ENCODE peak calls at places on chromosomes 3 and 15, in nine cellular contexts. One of them, this sample, is unnamed.

GRCh38 chr3:122619040-122619439 is 41.6 kb downstream of the PARP15 start:
- DNase-seq in activated B cell treated with CpG ODN at 0.5 μM for 24 hours: no peak
- DNase-seq in brain microvascular endothelial cell: no peak
- DNase-seq in hepatocyte: no peak
- DNase-seq in PC-9: no peak
- DNase-seq in right atrium auricular region: no peak
- DNase-seq in choroid plexus epithelial cell: no peak
- DNase-seq in colonic mucosa: no peak
- DNase-seq in B cell: no peak
- DNase-seq in this sample: no peak

GRCh38 chr3:48592519-48593087 is 2.5 kb downstream of the COL7A1 start:
- DNase-seq in hepatocyte: no peak
- DNase-seq in PC-9: no peak
- DNase-seq in brain microvascular endothelial cell: no peak
- DNase-seq in activated B cell treated with CpG ODN at 0.5 μM for 24 hours: no peak
- DNase-seq in colonic mucosa: no peak
- DNase-seq in B cell: no peak
- DNase-seq in right atrium auricular region: no peak
- DNase-seq in choroid plexus epithelial cell: no peak
- DNase-seq in this sample: no peak

GRCh38 chr3:52494446-52494845 is 692 bp upstream of the STAB1 start:
- DNase-seq in PC-9: no peak
- DNase-seq in colonic mucosa: no peak
- DNase-seq in B cell: no peak
- DNase-seq in choroid plexus epithelial cell: no peak
- DNase-seq in hepatocyte: no peak
- DNase-seq in right atrium auricular region: no peak
- DNase-seq in brain microvascular endothelial cell: no peak
- DNase-seq in activated B cell treated with CpG ODN at 0.5 μM for 24 hours: no peak
- DNase-seq in this sample: no peak

GRCh38 chr15:101062471-101063171 is 143.5 kb downstream of the LRRK1 start:
- DNase-seq in right atrium auricular region: no peak
- DNase-seq in activated B cell treated with CpG ODN at 0.5 μM for 24 hours: peak; percentile 24
- DNase-seq in brain microvascular endothelial cell: no peak
- DNase-seq in choroid plexus epithelial cell: no peak
- DNase-seq in B cell: peak; percentile 70
- DNase-seq in hepatocyte: no peak
- DNase-seq in colonic mucosa: no peak
- DNase-seq in PC-9: no peak
- DNase-seq in this sample: no peak

GRCh38 chr3:85304360-85304964 is 345.7 kb downstream of the CADM2 start:
- DNase-seq in PC-9: no peak
- DNase-seq in activated B cell treated with CpG ODN at 0.5 μM for 24 hours: no peak
- DNase-seq in brain microvascular endothelial cell: no peak
- DNase-seq in choroid plexus epithelial cell: peak; percentile 22
- DNase-seq in right atrium auricular region: no peak
- DNase-seq in hepatocyte: peak; percentile 8
- DNase-seq in colonic mucosa: no peak
- DNase-seq in B cell: no peak
- DNase-seq in this sample: no peak

GRCh38 chr3:108175352-108175751 is 46.9 kb downstream of the IFT57 start:
- DNase-seq in PC-9: no peak
- DNase-seq in hepatocyte: no peak
- DNase-seq in brain microvascular endothelial cell: no peak
- DNase-seq in B cell: no peak
- DNase-seq in right atrium auricular region: no peak
- DNase-seq in activated B cell treated with CpG ODN at 0.5 μM for 24 hours: no peak
- DNase-seq in colonic mucosa: no peak
- DNase-seq in choroid plexus epithelial cell: peak; percentile 7
- DNase-seq in this sample: no peak

GRCh38 chr15:29669823-29670222 is 152.4 kb downstream of the TJP1 start:
- DNase-seq in colonic mucosa: no peak
- DNase-seq in brain microvascular endothelial cell: peak; percentile 55
- DNase-seq in activated B cell treated with CpG ODN at 0.5 μM for 24 hours: no peak
- DNase-seq in hepatocyte: no peak
- DNase-seq in B cell: no peak
- DNase-seq in right atrium auricular region: no peak
- DNase-seq in choroid plexus epithelial cell: peak; percentile 40
- DNase-seq in PC-9: peak; percentile 24
- DNase-seq in this sample: no peak

GRCh38 chr15:90959894-90960293 is 5.2 kb downstream of the RCCD1 start:
- DNase-seq in right atrium auricular region: no peak
- DNase-seq in PC-9: no peak
- DNase-seq in activated B cell treated with CpG ODN at 0.5 μM for 24 hours: no peak
- DNase-seq in brain microvascular endothelial cell: no peak
- DNase-seq in choroid plexus epithelial cell: no peak
- DNase-seq in hepatocyte: no peak
- DNase-seq in B cell: no peak
- DNase-seq in colonic mucosa: no peak
- DNase-seq in this sample: no peak

GRCh38 chr3:169365993-169366915 is 297.3 kb downstream of the MECOM start:
- DNase-seq in right atrium auricular region: no peak
- DNase-seq in activated B cell treated with CpG ODN at 0.5 μM for 24 hours: no peak
- DNase-seq in colonic mucosa: no peak
- DNase-seq in choroid plexus epithelial cell: no peak
- DNase-seq in PC-9: peak; percentile 47
- DNase-seq in brain microvascular endothelial cell: no peak
- DNase-seq in B cell: no peak
- DNase-seq in hepatocyte: no peak
- DNase-seq in this sample: no peak

GRCh38 chr3:195860456-195860855 is 47.9 kb downstream of the TNK2 start:
- DNase-seq in colonic mucosa: no peak
- DNase-seq in brain microvascular endothelial cell: no peak
- DNase-seq in activated B cell treated with CpG ODN at 0.5 μM for 24 hours: no peak
- DNase-seq in choroid plexus epithelial cell: no peak
- DNase-seq in PC-9: no peak
- DNase-seq in hepatocyte: no peak
- DNase-seq in B cell: no peak
- DNase-seq in right atrium auricular region: no peak
- DNase-seq in this sample: no peak

GRCh38 chr3:17431477-17432045 is 310.9 kb downstream of the TBC1D5 start:
- DNase-seq in colonic mucosa: no peak
- DNase-seq in brain microvascular endothelial cell: no peak
- DNase-seq in activated B cell treated with CpG ODN at 0.5 μM for 24 hours: no peak
- DNase-seq in right atrium auricular region: no peak
- DNase-seq in PC-9: no peak
- DNase-seq in hepatocyte: no peak
- DNase-seq in B cell: no peak
- DNase-seq in choroid plexus epithelial cell: no peak
- DNase-seq in this sample: no peak

GRCh38 chr3:183991403-183991802 is 26.3 kb downstream of the ABCC5 start:
- DNase-seq in right atrium auricular region: no peak
- DNase-seq in brain microvascular endothelial cell: no peak
- DNase-seq in choroid plexus epithelial cell: no peak
- DNase-seq in activated B cell treated with CpG ODN at 0.5 μM for 24 hours: no peak
- DNase-seq in PC-9: no peak
- DNase-seq in hepatocyte: no peak
- DNase-seq in B cell: no peak
- DNase-seq in colonic mucosa: no peak
- DNase-seq in this sample: no peak

GRCh38 chr15:94125698-94126097 is 105.7 kb upstream of the MCTP2 start:
- DNase-seq in activated B cell treated with CpG ODN at 0.5 μM for 24 hours: no peak
- DNase-seq in right atrium auricular region: no peak
- DNase-seq in brain microvascular endothelial cell: no peak
- DNase-seq in colonic mucosa: no peak
- DNase-seq in choroid plexus epithelial cell: no peak
- DNase-seq in PC-9: no peak
- DNase-seq in hepatocyte: no peak
- DNase-seq in B cell: no peak
- DNase-seq in this sample: no peak

GRCh38 chr3:23942546-23942945 is 2.5 kb upstream of the NR1D2 start:
- DNase-seq in hepatocyte: no peak
- DNase-seq in activated B cell treated with CpG ODN at 0.5 μM for 24 hours: no peak
- DNase-seq in PC-9: no peak
- DNase-seq in right atrium auricular region: no peak
- DNase-seq in B cell: no peak
- DNase-seq in brain microvascular endothelial cell: no peak
- DNase-seq in colonic mucosa: no peak
- DNase-seq in choroid plexus epithelial cell: no peak
- DNase-seq in this sample: no peak

GRCh38 chr3:127082066-127082465 is 99.2 kb downstream of the PLXNA1 start:
- DNase-seq in B cell: no peak
- DNase-seq in PC-9: no peak
- DNase-seq in activated B cell treated with CpG ODN at 0.5 μM for 24 hours: no peak
- DNase-seq in right atrium auricular region: no peak
- DNase-seq in choroid plexus epithelial cell: no peak
- DNase-seq in hepatocyte: no peak
- DNase-seq in brain microvascular endothelial cell: no peak
- DNase-seq in colonic mucosa: no peak
- DNase-seq in this sample: no peak

GRCh38 chr3:187694801-187695200 is 7.6 kb downstream of the RTP2 start:
- DNase-seq in activated B cell treated with CpG ODN at 0.5 μM for 24 hours: no peak
- DNase-seq in PC-9: no peak
- DNase-seq in B cell: no peak
- DNase-seq in brain microvascular endothelial cell: peak; percentile 72
- DNase-seq in hepatocyte: no peak
- DNase-seq in right atrium auricular region: no peak
- DNase-seq in choroid plexus epithelial cell: peak; percentile 47
- DNase-seq in colonic mucosa: no peak
- DNase-seq in this sample: no peak

GRCh38 chr3:161197855-161198836 is 23.0 kb upstream of the NMD3 start:
- DNase-seq in B cell: no peak
- DNase-seq in brain microvascular endothelial cell: no peak
- DNase-seq in right atrium auricular region: no peak
- DNase-seq in activated B cell treated with CpG ODN at 0.5 μM for 24 hours: no peak
- DNase-seq in colonic mucosa: no peak
- DNase-seq in choroid plexus epithelial cell: no peak
- DNase-seq in hepatocyte: no peak
- DNase-seq in PC-9: no peak
- DNase-seq in this sample: no peak

GRCh38 chr3:61357902-61358301 is 106.7 kb upstream of the FHIT start:
- DNase-seq in hepatocyte: no peak
- DNase-seq in B cell: no peak
- DNase-seq in PC-9: no peak
- DNase-seq in choroid plexus epithelial cell: no peak
- DNase-seq in colonic mucosa: no peak
- DNase-seq in activated B cell treated with CpG ODN at 0.5 μM for 24 hours: no peak
- DNase-seq in right atrium auricular region: no peak
- DNase-seq in brain microvascular endothelial cell: no peak
- DNase-seq in this sample: no peak

GRCh38 chr15:38461089-38461833 is 7.3 kb downstream of the FAM98B start:
- DNase-seq in PC-9: no peak
- DNase-seq in choroid plexus epithelial cell: peak; percentile 60
- DNase-seq in colonic mucosa: no peak
- DNase-seq in right atrium auricular region: no peak
- DNase-seq in hepatocyte: no peak
- DNase-seq in activated B cell treated with CpG ODN at 0.5 μM for 24 hours: no peak
- DNase-seq in B cell: no peak
- DNase-seq in brain microvascular endothelial cell: peak; percentile 41
- DNase-seq in this sample: no peak

GRCh38 chr3:41200669-41201021 is 1.3 kb downstream of the CTNNB1 start:
- DNase-seq in choroid plexus epithelial cell: peak; percentile 88
- DNase-seq in activated B cell treated with CpG ODN at 0.5 μM for 24 hours: no peak
- DNase-seq in hepatocyte: peak; percentile 39
- DNase-seq in right atrium auricular region: no peak
- DNase-seq in colonic mucosa: peak; percentile 41
- DNase-seq in B cell: peak; percentile 26
- DNase-seq in PC-9: peak; percentile 6
- DNase-seq in brain microvascular endothelial cell: peak; percentile 72
- DNase-seq in this sample: peak; percentile 49

GRCh38 chr3:9399746-9400145 is 2.3 kb downstream of the SETD5 start:
- DNase-seq in activated B cell treated with CpG ODN at 0.5 μM for 24 hours: no peak
- DNase-seq in B cell: no peak
- DNase-seq in right atrium auricular region: peak; percentile 84
- DNase-seq in brain microvascular endothelial cell: peak; percentile 94
- DNase-seq in colonic mucosa: peak; percentile 69
- DNase-seq in choroid plexus epithelial cell: peak; percentile 98
- DNase-seq in PC-9: peak; percentile 47
- DNase-seq in hepatocyte: peak; percentile 92
- DNase-seq in this sample: no peak
- TF ChIP-seq CTCF in activated B cell treated with CpG ODN at 0.5 μM for 24 hours: no peak
- TF ChIP-seq CTCF in B cell: no peak
- TF ChIP-seq CTCF in right atrium auricular region: peak; percentile 25
- TF ChIP-seq CTCF in brain microvascular endothelial cell: peak; percentile 42
- TF ChIP-seq CTCF in colonic mucosa: no peak
- TF ChIP-seq CTCF in choroid plexus epithelial cell: peak; percentile 47
- TF ChIP-seq CTCF in PC-9: no peak
- TF ChIP-seq CTCF in hepatocyte: no peak
- TF ChIP-seq CTCF in this sample: no peak

GRCh38 chr3:14389133-14390115 is 13.0 kb upstream of the SLC6A6 start:
- DNase-seq in right atrium auricular region: no peak
- DNase-seq in colonic mucosa: no peak
- DNase-seq in activated B cell treated with CpG ODN at 0.5 μM for 24 hours: no peak
- DNase-seq in PC-9: no peak
- DNase-seq in B cell: no peak
- DNase-seq in hepatocyte: no peak
- DNase-seq in choroid plexus epithelial cell: no peak
- DNase-seq in brain microvascular endothelial cell: no peak
- DNase-seq in this sample: no peak
- TF ChIP-seq CTCF in right atrium auricular region: no peak
- TF ChIP-seq CTCF in colonic mucosa: no peak
- TF ChIP-seq CTCF in activated B cell treated with CpG ODN at 0.5 μM for 24 hours: no peak
- TF ChIP-seq CTCF in PC-9: no peak
- TF ChIP-seq CTCF in B cell: no peak
- TF ChIP-seq CTCF in hepatocyte: no peak
- TF ChIP-seq CTCF in choroid plexus epithelial cell: no peak
- TF ChIP-seq CTCF in brain microvascular endothelial cell: no peak
- TF ChIP-seq CTCF in this sample: no peak

DNA sequence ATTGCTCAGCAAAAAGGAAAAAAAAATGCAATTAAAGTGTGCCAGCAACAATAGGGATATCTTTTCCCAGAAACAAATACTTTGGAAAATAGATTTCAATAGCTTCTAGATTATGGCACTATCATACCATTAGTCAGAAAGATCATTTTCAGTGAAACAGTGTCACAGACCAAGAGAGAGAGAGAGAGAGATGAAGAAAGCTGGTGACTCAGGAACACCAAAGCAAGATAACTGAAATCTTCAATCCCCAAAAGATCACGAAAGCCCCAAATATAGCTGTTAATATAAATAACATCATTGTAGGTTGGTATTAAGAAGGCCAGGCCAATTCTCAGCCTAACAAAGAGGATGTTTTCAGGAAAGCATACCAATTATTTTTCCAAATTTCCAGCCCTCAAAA is 57.4 kb downstream of the ZIC4 start:
- DNase-seq in right atrium auricular region: no peak
- DNase-seq in brain microvascular endothelial cell: no peak
- DNase-seq in B cell: no peak
- DNase-seq in colonic mucosa: no peak
- DNase-seq in PC-9: no peak
- DNase-seq in choroid plexus epithelial cell: no peak
- DNase-seq in activated B cell treated with CpG ODN at 0.5 μM for 24 hours: no peak
- DNase-seq in hepatocyte: no peak
- DNase-seq in this sample: no peak
- TF ChIP-seq CTCF in right atrium auricular region: no peak
- TF ChIP-seq CTCF in brain microvascular endothelial cell: no peak
- TF ChIP-seq CTCF in B cell: no peak
- TF ChIP-seq CTCF in colonic mucosa: no peak
- TF ChIP-seq CTCF in PC-9: no peak
- TF ChIP-seq CTCF in choroid plexus epithelial cell: no peak
- TF ChIP-seq CTCF in activated B cell treated with CpG ODN at 0.5 μM for 24 hours: no peak
- TF ChIP-seq CTCF in hepatocyte: no peak
- TF ChIP-seq CTCF in this sample: no peak

DNA sequence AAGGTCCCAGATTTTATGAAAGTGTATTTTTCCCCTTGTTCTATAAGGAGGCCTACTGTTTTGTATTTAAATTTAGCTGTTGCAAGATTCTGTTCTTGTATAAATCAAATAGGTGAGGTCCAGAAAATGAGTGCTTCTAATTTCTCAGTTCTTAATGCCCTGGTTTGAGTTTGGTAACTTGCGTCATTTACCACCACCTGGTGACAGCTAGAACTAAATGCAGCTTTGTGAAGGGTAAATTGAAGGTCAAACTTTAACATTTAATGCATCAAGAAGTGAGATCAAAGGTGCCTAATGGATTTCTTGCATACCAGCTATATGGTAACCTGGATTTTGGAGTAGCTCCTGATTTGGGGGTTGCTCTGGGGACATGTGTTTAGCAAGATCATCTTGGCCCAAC is 50.7 kb upstream of the POLR2M start:
- DNase-seq in B cell: peak; percentile 10
- DNase-seq in brain microvascular endothelial cell: no peak
- DNase-seq in hepatocyte: no peak
- DNase-seq in PC-9: no peak
- DNase-seq in choroid plexus epithelial cell: no peak
- DNase-seq in colonic mucosa: no peak
- DNase-seq in activated B cell treated with CpG ODN at 0.5 μM for 24 hours: no peak
- DNase-seq in right atrium auricular region: no peak
- DNase-seq in this sample: no peak
- TF ChIP-seq CTCF in B cell: no peak
- TF ChIP-seq CTCF in brain microvascular endothelial cell: peak; percentile 1
- TF ChIP-seq CTCF in hepatocyte: no peak
- TF ChIP-seq CTCF in PC-9: no peak
- TF ChIP-seq CTCF in choroid plexus epithelial cell: peak; percentile 20
- TF ChIP-seq CTCF in colonic mucosa: no peak
- TF ChIP-seq CTCF in activated B cell treated with CpG ODN at 0.5 μM for 24 hours: no peak
- TF ChIP-seq CTCF in right atrium auricular region: peak; percentile 17
- TF ChIP-seq CTCF in this sample: no peak

This sample was measured in activated CD8-positive, alpha-beta T cell treated with anti-CD3 and anti-CD28 coated beads for 36 hours.